ENCODE peak calls at places on chromosomes 16 and 17, in ten cellular contexts. One of them, this sample, is unnamed.

GRCh38 chr17:65359016-65359415 is 202.4 kb downstream of the AXIN2 start:
- DNase-seq in choroid plexus epithelial cell: peak
- DNase-seq in Calu3: peak
- DNase-seq in CD4-positive, alpha-beta T cell: no peak
- DNase-seq in psoas muscle: no peak
- DNase-seq in NB4: no peak
- DNase-seq in AG09319: peak
- DNase-seq in heart right ventricle: no peak
- DNase-seq in A549: no peak
- DNase-seq in omental fat pad: no peak
- DNase-seq in this sample: no peak

GRCh38 chr17:62668091-62668804 is 40.8 kb downstream of the MRC2 start:
- DNase-seq in heart right ventricle: no peak
- DNase-seq in psoas muscle: no peak
- DNase-seq in AG09319: peak
- DNase-seq in choroid plexus epithelial cell: no peak
- DNase-seq in CD4-positive, alpha-beta T cell: no peak
- DNase-seq in Calu3: no peak
- DNase-seq in NB4: peak
- DNase-seq in A549: no peak
- DNase-seq in omental fat pad: no peak
- DNase-seq in this sample: no peak

GRCh38 chr17:82520041-82520910 is 744 bp downstream of the FOXK2 start:
- DNase-seq in choroid plexus epithelial cell: peak
- DNase-seq in heart right ventricle: peak
- DNase-seq in AG09319: no peak
- DNase-seq in A549: no peak
- DNase-seq in CD4-positive, alpha-beta T cell: peak
- DNase-seq in NB4: peak
- DNase-seq in omental fat pad: no peak
- DNase-seq in psoas muscle: peak
- DNase-seq in Calu3: no peak
- DNase-seq in this sample: peak

GRCh38 chr16:30142672-30143346 is 19.8 kb upstream of the MAPK3 start:
- DNase-seq in Calu3: peak
- DNase-seq in choroid plexus epithelial cell: no peak
- DNase-seq in CD4-positive, alpha-beta T cell: no peak
- DNase-seq in AG09319: no peak
- DNase-seq in NB4: peak
- DNase-seq in omental fat pad: no peak
- DNase-seq in psoas muscle: no peak
- DNase-seq in heart right ventricle: no peak
- DNase-seq in A549: peak
- DNase-seq in this sample: no peak

GRCh38 chr17:82228278-82228841 is 482 bp upstream of the SLC16A3 start:
- DNase-seq in AG09319: no peak
- DNase-seq in A549: no peak
- DNase-seq in CD4-positive, alpha-beta T cell: peak
- DNase-seq in NB4: peak
- DNase-seq in omental fat pad: no peak
- DNase-seq in choroid plexus epithelial cell: no peak
- DNase-seq in psoas muscle: peak
- DNase-seq in heart right ventricle: no peak
- DNase-seq in Calu3: no peak
- DNase-seq in this sample: peak

GRCh38 chr16:84606081-84606875 is 11.6 kb downstream of the COTL1 start:
- DNase-seq in psoas muscle: no peak
- DNase-seq in omental fat pad: no peak
- DNase-seq in Calu3: no peak
- DNase-seq in AG09319: no peak
- DNase-seq in heart right ventricle: no peak
- DNase-seq in A549: no peak
- DNase-seq in choroid plexus epithelial cell: no peak
- DNase-seq in CD4-positive, alpha-beta T cell: no peak
- DNase-seq in NB4: no peak
- DNase-seq in this sample: no peak

GRCh38 chr16:4209657-4210056 is 32.2 kb downstream of the SRL start:
- DNase-seq in psoas muscle: no peak
- DNase-seq in Calu3: no peak
- DNase-seq in A549: no peak
- DNase-seq in choroid plexus epithelial cell: no peak
- DNase-seq in CD4-positive, alpha-beta T cell: no peak
- DNase-seq in omental fat pad: no peak
- DNase-seq in heart right ventricle: no peak
- DNase-seq in AG09319: no peak
- DNase-seq in NB4: no peak
- DNase-seq in this sample: no peak

GRCh38 chr17:57954421-57955182 is 610 bp downstream of the CUEDC1 start:
- DNase-seq in omental fat pad: no peak
- DNase-seq in Calu3: peak
- DNase-seq in A549: peak
- DNase-seq in CD4-positive, alpha-beta T cell: no peak
- DNase-seq in AG09319: no peak
- DNase-seq in heart right ventricle: peak
- DNase-seq in psoas muscle: peak
- DNase-seq in NB4: no peak
- DNase-seq in choroid plexus epithelial cell: no peak
- DNase-seq in this sample: peak

GRCh38 chr17:77381185-77381700 is 240.5 kb downstream of the SEC14L1 start:
- DNase-seq in psoas muscle: no peak
- DNase-seq in A549: no peak
- DNase-seq in CD4-positive, alpha-beta T cell: no peak
- DNase-seq in NB4: no peak
- DNase-seq in choroid plexus epithelial cell: no peak
- DNase-seq in omental fat pad: no peak
- DNase-seq in AG09319: no peak
- DNase-seq in heart right ventricle: no peak
- DNase-seq in Calu3: no peak
- DNase-seq in this sample: no peak

GRCh38 chr16:89442990-89443726 is 47.2 kb downstream of the ANKRD11 start:
- DNase-seq in psoas muscle: peak
- DNase-seq in choroid plexus epithelial cell: peak
- DNase-seq in A549: peak
- DNase-seq in omental fat pad: no peak
- DNase-seq in heart right ventricle: peak
- DNase-seq in AG09319: peak
- DNase-seq in Calu3: peak
- DNase-seq in NB4: no peak
- DNase-seq in CD4-positive, alpha-beta T cell: no peak
- DNase-seq in this sample: no peak

GRCh38 chr16:71358464-71359031 is at the start of gene CALB2:
- DNase-seq in A549: peak
- DNase-seq in AG09319: no peak
- DNase-seq in NB4: peak
- DNase-seq in choroid plexus epithelial cell: peak
- DNase-seq in heart right ventricle: peak
- DNase-seq in CD4-positive, alpha-beta T cell: peak
- DNase-seq in Calu3: peak
- DNase-seq in omental fat pad: peak
- DNase-seq in psoas muscle: peak
- DNase-seq in this sample: peak

GRCh38 chr17:63772801-63773271 is 561 bp downstream of the CCDC47 start:
- DNase-seq in psoas muscle: no peak
- DNase-seq in Calu3: no peak
- DNase-seq in CD4-positive, alpha-beta T cell: no peak
- DNase-seq in choroid plexus epithelial cell: peak
- DNase-seq in NB4: peak
- DNase-seq in A549: peak
- DNase-seq in AG09319: no peak
- DNase-seq in omental fat pad: no peak
- DNase-seq in heart right ventricle: no peak
- DNase-seq in this sample: no peak

DNA sequence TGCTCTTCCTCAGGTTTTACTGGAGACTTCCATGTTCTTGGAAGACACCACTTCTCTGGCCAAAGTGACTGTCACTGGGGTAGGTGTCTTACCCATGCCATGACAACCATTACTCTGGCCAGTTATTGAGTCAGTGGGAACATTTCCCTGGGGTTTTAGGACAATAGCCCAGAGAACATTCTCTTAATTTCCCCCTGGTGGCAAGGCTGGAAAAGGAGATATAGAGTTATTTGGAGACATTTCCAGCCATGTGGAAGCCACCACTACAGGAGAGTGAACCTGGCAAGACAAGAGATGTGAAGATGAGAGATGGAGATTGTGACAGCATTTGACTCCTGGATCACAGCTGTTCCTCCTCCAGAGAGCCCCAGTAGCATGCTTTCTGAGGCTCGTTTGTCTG is 106.2 kb downstream of the CDK5R1 start:
- DNase-seq in Calu3: no peak
- DNase-seq in omental fat pad: no peak
- DNase-seq in psoas muscle: no peak
- DNase-seq in A549: no peak
- DNase-seq in CD4-positive, alpha-beta T cell: no peak
- DNase-seq in AG09319: no peak
- DNase-seq in NB4: no peak
- DNase-seq in heart right ventricle: no peak
- DNase-seq in choroid plexus epithelial cell: peak
- DNase-seq in this sample: no peak
- TF ChIP-seq CTCF in Calu3: no peak
- TF ChIP-seq CTCF in omental fat pad: no peak
- TF ChIP-seq CTCF in psoas muscle: no peak
- TF ChIP-seq CTCF in A549: no peak
- TF ChIP-seq CTCF in CD4-positive, alpha-beta T cell: no peak
- TF ChIP-seq CTCF in AG09319: no peak
- TF ChIP-seq CTCF in NB4: no peak
- TF ChIP-seq CTCF in heart right ventricle: no peak
- TF ChIP-seq CTCF in choroid plexus epithelial cell: peak
- TF ChIP-seq CTCF in this sample: peak

GRCh38 chr16:53753431-53753830 is 49.5 kb downstream of the FTO start:
- DNase-seq in Calu3: no peak
- DNase-seq in omental fat pad: no peak
- DNase-seq in NB4: peak
- DNase-seq in psoas muscle: no peak
- DNase-seq in AG09319: no peak
- DNase-seq in CD4-positive, alpha-beta T cell: no peak
- DNase-seq in A549: no peak
- DNase-seq in choroid plexus epithelial cell: no peak
- DNase-seq in heart right ventricle: no peak
- DNase-seq in this sample: no peak
- TF ChIP-seq CTCF in Calu3: no peak
- TF ChIP-seq CTCF in omental fat pad: no peak
- TF ChIP-seq CTCF in NB4: no peak
- TF ChIP-seq CTCF in psoas muscle: no peak
- TF ChIP-seq CTCF in AG09319: no peak
- TF ChIP-seq CTCF in CD4-positive, alpha-beta T cell: no peak
- TF ChIP-seq CTCF in A549: no peak
- TF ChIP-seq CTCF in choroid plexus epithelial cell: no peak
- TF ChIP-seq CTCF in heart right ventricle: no peak
- TF ChIP-seq CTCF in this sample: no peak

DNA sequence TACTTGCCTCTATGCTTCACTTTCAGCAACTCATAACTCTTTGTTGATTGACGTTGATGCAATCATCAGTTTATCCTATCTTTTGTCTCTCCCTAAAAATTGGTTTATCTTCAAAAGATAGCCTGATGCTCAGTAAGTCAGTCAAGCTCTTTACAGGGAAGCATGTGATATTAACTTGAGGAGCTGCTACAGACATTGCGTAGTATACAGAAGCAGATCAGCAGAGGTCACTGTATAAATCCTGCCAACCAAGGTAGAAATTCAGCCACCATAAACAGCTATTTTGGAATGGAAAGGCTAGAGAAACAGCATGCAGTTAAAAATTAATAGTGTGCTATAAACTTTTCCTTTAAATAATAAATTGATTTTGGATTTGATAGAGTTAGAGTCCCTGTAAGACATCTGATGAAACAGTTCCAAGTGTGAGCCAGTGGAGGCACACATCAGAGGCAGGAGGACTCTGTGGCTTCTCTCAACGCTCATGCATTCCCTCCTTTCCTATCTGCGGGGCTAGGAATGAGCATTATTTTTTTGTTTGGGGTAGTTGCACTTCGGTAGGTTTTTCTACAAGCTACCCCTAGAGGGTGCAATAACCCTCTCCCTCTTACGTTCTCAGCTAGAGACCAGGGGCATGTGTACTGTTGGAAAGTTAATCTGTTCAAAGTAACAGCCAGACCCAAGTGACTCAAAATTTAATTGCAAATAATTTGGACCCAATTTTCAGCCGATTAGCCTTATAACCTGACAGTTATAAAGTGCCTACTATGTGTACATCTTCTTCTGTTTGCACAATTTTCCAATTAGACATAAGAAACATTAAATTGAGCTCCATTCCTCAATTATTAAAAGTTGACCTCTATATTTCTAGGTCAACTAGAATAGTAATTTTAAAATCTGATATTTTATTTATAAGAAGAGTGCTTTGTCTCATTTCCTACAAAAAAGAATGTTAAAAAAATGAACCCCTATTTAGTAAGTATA is 647.7 kb upstream of the SOX9 start:
- DNase-seq in AG09319: peak
- DNase-seq in choroid plexus epithelial cell: peak
- DNase-seq in NB4: peak
- DNase-seq in omental fat pad: no peak
- DNase-seq in heart right ventricle: peak
- DNase-seq in CD4-positive, alpha-beta T cell: no peak
- DNase-seq in Calu3: peak
- DNase-seq in A549: peak
- DNase-seq in psoas muscle: no peak
- DNase-seq in this sample: peak
- TF ChIP-seq CTCF in AG09319: peak
- TF ChIP-seq CTCF in choroid plexus epithelial cell: peak
- TF ChIP-seq CTCF in NB4: peak
- TF ChIP-seq CTCF in omental fat pad: no peak
- TF ChIP-seq CTCF in heart right ventricle: peak
- TF ChIP-seq CTCF in CD4-positive, alpha-beta T cell: no peak
- TF ChIP-seq CTCF in Calu3: peak
- TF ChIP-seq CTCF in A549: peak
- TF ChIP-seq CTCF in psoas muscle: peak
- TF ChIP-seq CTCF in this sample: peak

GRCh38 chr16:28924399-28924761 is 658 bp downstream of the RABEP2 start:
- DNase-seq in psoas muscle: no peak
- DNase-seq in omental fat pad: no peak
- DNase-seq in A549: no peak
- DNase-seq in NB4: no peak
- DNase-seq in CD4-positive, alpha-beta T cell: no peak
- DNase-seq in choroid plexus epithelial cell: no peak
- DNase-seq in heart right ventricle: no peak
- DNase-seq in AG09319: no peak
- DNase-seq in Calu3: no peak
- DNase-seq in this sample: no peak

GRCh38 chr16:28923652-28924398 is 1.2 kb downstream of the RABEP2 start:
- DNase-seq in psoas muscle: no peak
- DNase-seq in NB4: no peak
- DNase-seq in CD4-positive, alpha-beta T cell: no peak
- DNase-seq in choroid plexus epithelial cell: no peak
- DNase-seq in Calu3: no peak
- DNase-seq in A549: no peak
- DNase-seq in AG09319: no peak
- DNase-seq in heart right ventricle: no peak
- DNase-seq in omental fat pad: no peak
- DNase-seq in this sample: no peak

GRCh38 chr16:28924762-28925385 is at the start of gene RABEP2:
- DNase-seq in A549: peak
- DNase-seq in heart right ventricle: peak
- DNase-seq in omental fat pad: peak
- DNase-seq in NB4: peak
- DNase-seq in choroid plexus epithelial cell: peak
- DNase-seq in Calu3: peak
- DNase-seq in psoas muscle: peak
- DNase-seq in AG09319: peak
- DNase-seq in CD4-positive, alpha-beta T cell: peak
- DNase-seq in this sample: peak

GRCh38 chr16:28927815-28928214 is 2.8 kb upstream of the RABEP2 start:
- DNase-seq in NB4: no peak
- DNase-seq in CD4-positive, alpha-beta T cell: no peak
- DNase-seq in omental fat pad: no peak
- DNase-seq in choroid plexus epithelial cell: no peak
- DNase-seq in A549: no peak
- DNase-seq in psoas muscle: no peak
- DNase-seq in Calu3: no peak
- DNase-seq in AG09319: no peak
- DNase-seq in heart right ventricle: no peak
- DNase-seq in this sample: no peak

GRCh38 chr16:28925386-28926228 is 569 bp upstream of the RABEP2 start:
- DNase-seq in psoas muscle: peak
- DNase-seq in A549: peak
- DNase-seq in CD4-positive, alpha-beta T cell: peak
- DNase-seq in AG09319: peak
- DNase-seq in omental fat pad: no peak
- DNase-seq in heart right ventricle: peak
- DNase-seq in choroid plexus epithelial cell: peak
- DNase-seq in NB4: peak
- DNase-seq in Calu3: peak
- DNase-seq in this sample: no peak
- TF ChIP-seq CTCF in psoas muscle: no peak
- TF ChIP-seq CTCF in A549: no peak
- TF ChIP-seq CTCF in CD4-positive, alpha-beta T cell: no peak
- TF ChIP-seq CTCF in AG09319: no peak
- TF ChIP-seq CTCF in omental fat pad: no peak
- TF ChIP-seq CTCF in heart right ventricle: no peak
- TF ChIP-seq CTCF in choroid plexus epithelial cell: no peak
- TF ChIP-seq CTCF in NB4: no peak
- TF ChIP-seq CTCF in Calu3: no peak
- TF ChIP-seq CTCF in this sample: no peak